ENCODE peak calls at places on chromosomes 5 and 9, in six cellular contexts. S, V, B, F, I and R are unnamed samples. For H3K9me3, the result is how much of the 10 kb centered on the place peaks cover.

GRCh38 chr9:15231788-15232635 is 75.0 kb downstream of the TTC39B start:
- DNase-seq in I (peak), S (no peak), V (peak), B (peak), F (peak), R (no peak)

GRCh38 chr9:76456202-76456926 is 2.6 kb upstream of the GCNT1 start:
- DNase-seq in F (no peak), B (no peak), I (peak), S (peak), V (peak), R (peak)

GRCh38 chr9:128211551-128212281 is 8.5 kb downstream of the DNM1 start:
- DNase-seq in F (no peak), S (no peak), B (no peak), V (no peak), I (no peak), R (peak)

GRCh38 chr5:40678021-40678939 is 1.4 kb upstream of the PTGER4 start:
- DNase-seq in S (no peak), I (no peak), V (no peak), B (no peak), F (no peak), R (no peak)

GRCh38 chr5:127216143-127216542 is 74.5 kb upstream of the MEGF10 start:
- DNase-seq in F (no peak), S (no peak), B (no peak), I (no peak), V (no peak), R (no peak)

GRCh38 chr9:35882265-35882848 is 12.2 kb upstream of the OR13J1 start:
- DNase-seq in I (peak), S (peak), B (peak), V (peak), F (peak), R (peak)

GRCh38 chr5:11857391-11857790 is 46.9 kb downstream of the CTNND2 start:
- DNase-seq in B (no peak), I (no peak), S (no peak), F (no peak), V (no peak), R (no peak)

GRCh38 chr9:104746798-104747197 is 685 bp upstream of the NIPSNAP3A start:
- DNase-seq in F (no peak), B (no peak), V (no peak), S (no peak), I (no peak), R (no peak)

GRCh38 chr5:137822158-137822764 is 45.4 kb upstream of the MYOT start:
- DNase-seq in B (peak), S (peak), V (peak), F (peak), I (peak), R (peak)

GRCh38 chr5:62937661-62938558 is 359.3 kb downstream of the LRRC70 start:
- DNase-seq in B (no peak), I (peak), V (no peak), S (peak), F (no peak), R (no peak)

GRCh38 chr9:75448955-75449354 is 360.6 kb downstream of the OSTF1 start:
- DNase-seq in F (no peak), S (no peak), I (no peak), B (no peak), V (no peak), R (no peak)

GRCh38 chr9:120946259-120946658 is 19.7 kb upstream of the TRAF1 start:
- DNase-seq in B (no peak), V (no peak), S (peak), F (no peak), I (no peak), R (no peak)

GRCh38 chr9:6243746-6244145 is 28.1 kb downstream of the IL33 start:
- DNase-seq in F (no peak), V (no peak), S (peak), B (no peak), I (no peak), R (no peak)

GRCh38 chr9:120711354-120711753 is 2.9 kb downstream of the MEGF9 start:
- DNase-seq in B (no peak), F (no peak), I (no peak), V (no peak), S (no peak), R (no peak)

GRCh38 chr5:107812570-107813141 is 141.9 kb upstream of the EFNA5 start:
- DNase-seq in S (peak), I (no peak), F (no peak), B (no peak), V (no peak), R (no peak)

GRCh38 chr9:127783111-127783621 is 2.7 kb upstream of the CDK9 start:
- DNase-seq in S (no peak), V (no peak), B (no peak), I (no peak), F (no peak), R (peak)

GRCh38 chr5:123203105-123203794 is 114.2 kb downstream of the PRDM6 start:
- DNase-seq in B (no peak), I (no peak), V (no peak), S (peak), F (no peak), R (no peak)

GRCh38 chr5:118775790-118776499 is 212.4 kb downstream of the DTWD2 start:
- DNase-seq in I (no peak), V (no peak), F (no peak), S (no peak), B (no peak), R (no peak)

GRCh38 chr9:114995681-114996221 is 65.4 kb upstream of the TNFSF8 start:
- DNase-seq in B (no peak), S (no peak), V (no peak), I (no peak), F (no peak), R (no peak)

GRCh38 chr5:54944364-54944763 is 41.0 kb downstream of the ESM1 start:
- DNase-seq in B (peak), S (peak), I (no peak), V (no peak), F (peak), R (no peak)

GRCh38 chr5:90529234-90529938 is at the start of gene LYSMD3:
- DNase-seq in F (peak), S (peak), V (peak), B (peak), I (peak), R (peak)

GRCh38 chr5:137341831-137342230 is 157.3 kb downstream of the SPOCK1 start:
- DNase-seq in B (no peak), S (no peak), V (no peak), I (no peak), F (no peak), R (no peak)

GRCh38 chr9:8020161-8020560 is 220.6 kb upstream of the DMAC1 start:
- DNase-seq in S (no peak), B (no peak), V (no peak), F (no peak), I (no peak), R (no peak)

GRCh38 chr9:17342696-17343095 is 207.9 kb downstream of the CNTLN start:
- DNase-seq in S (no peak), V (no peak), B (no peak), I (no peak), F (no peak), R (no peak)

GRCh38 chr9:122264360-122265264 is at the start of the genes MRRF and RBM18:
- DNase-seq in F (peak), V (peak), S (peak), B (peak), I (peak), R (peak)

GRCh38 chr9:137244486-137245449 is 3.7 kb downstream of the TUBB4B start:
- DNase-seq in B (no peak), V (peak), S (no peak), I (no peak), F (no peak), R (no peak)

GRCh38 chr5:168123853-168124528 is 167.5 kb upstream of the WWC1 start:
- DNase-seq in V (no peak), S (no peak), I (no peak), B (no peak), F (no peak), R (no peak)

GRCh38 chr9:93890436-93890935 is 64.7 kb downstream of the BARX1 start:
- DNase-seq in I (no peak), F (no peak), S (no peak), B (no peak), V (no peak), R (no peak)

DNA sequence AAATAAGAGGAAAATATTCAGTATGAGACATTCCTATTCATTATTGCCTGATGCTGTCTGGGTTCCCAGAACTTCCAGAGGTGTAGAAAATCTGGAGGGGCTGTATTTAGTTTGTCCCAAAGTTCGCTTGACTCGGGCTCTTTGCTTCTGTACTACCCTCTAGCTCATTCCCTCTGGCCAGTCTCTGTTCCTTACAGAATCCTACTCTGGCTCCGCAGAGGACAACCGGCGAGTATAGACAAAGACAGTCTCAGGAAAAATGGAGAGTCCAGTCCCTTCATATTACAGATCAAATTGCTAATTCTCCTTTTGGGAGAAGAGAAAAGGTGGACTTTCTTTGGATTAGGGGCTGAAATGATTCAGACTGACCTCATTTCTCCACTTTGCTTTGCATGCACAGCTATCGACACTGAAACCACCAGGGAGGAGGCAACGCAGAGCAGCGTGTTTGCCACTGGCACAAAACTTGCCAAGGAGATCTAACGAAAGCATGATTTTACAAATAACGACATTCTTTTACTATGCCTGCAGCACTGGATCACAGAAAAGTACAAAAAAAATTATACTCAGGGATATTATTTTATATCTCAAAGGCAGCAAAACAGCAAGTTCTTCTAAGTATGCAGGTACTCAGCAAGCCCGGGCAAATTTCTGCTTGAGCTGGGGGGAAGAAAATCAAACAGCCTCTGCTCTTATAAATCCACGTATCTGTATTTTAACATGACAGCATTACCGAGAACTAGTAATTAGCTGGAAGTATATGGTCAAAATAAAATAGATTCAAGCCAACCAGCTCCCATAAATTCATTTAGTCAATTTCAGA is 279.7 kb downstream of the NPR3 start:
- DNase-seq in F (no peak), I (no peak), B (no peak), S (no peak), V (no peak), R (no peak)
- H3K9ac ChIP-seq in F (no peak), I (no peak), B (no peak), S (no peak), V (no peak), R (no peak)

DNA sequence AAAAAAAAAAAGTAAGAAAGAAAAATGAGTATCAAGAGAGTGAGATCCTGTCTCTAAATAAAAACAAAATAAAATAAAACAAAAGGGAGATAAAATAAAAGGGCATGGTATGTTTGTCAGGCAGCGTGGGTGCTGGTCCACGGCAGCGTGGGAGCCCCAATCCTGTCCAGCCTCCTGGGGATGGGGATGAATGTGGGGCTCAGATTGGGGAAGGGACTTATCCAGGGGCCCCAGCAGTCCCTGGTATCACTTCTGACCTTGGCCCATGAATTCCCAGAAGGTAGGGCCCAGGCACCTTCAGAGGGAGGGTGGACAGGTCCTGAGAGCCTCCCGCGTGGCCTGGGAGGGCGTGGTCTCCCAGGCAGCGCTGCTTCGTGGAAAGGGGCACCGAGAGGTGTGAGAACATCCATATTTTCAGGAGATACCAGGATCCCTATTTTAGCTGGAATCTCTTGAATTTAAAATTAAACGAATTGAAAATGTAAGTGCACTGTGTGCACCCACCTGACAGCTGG is 71.2 kb downstream of the ZNF354C start:
- DNase-seq in B (no peak), F (no peak), I (no peak), S (no peak), V (no peak), R (no peak)
- H3K9me3 ChIP-seq in B (under half), F (under half), I (under half), S (under half), V (under half), R (under half)

DNA sequence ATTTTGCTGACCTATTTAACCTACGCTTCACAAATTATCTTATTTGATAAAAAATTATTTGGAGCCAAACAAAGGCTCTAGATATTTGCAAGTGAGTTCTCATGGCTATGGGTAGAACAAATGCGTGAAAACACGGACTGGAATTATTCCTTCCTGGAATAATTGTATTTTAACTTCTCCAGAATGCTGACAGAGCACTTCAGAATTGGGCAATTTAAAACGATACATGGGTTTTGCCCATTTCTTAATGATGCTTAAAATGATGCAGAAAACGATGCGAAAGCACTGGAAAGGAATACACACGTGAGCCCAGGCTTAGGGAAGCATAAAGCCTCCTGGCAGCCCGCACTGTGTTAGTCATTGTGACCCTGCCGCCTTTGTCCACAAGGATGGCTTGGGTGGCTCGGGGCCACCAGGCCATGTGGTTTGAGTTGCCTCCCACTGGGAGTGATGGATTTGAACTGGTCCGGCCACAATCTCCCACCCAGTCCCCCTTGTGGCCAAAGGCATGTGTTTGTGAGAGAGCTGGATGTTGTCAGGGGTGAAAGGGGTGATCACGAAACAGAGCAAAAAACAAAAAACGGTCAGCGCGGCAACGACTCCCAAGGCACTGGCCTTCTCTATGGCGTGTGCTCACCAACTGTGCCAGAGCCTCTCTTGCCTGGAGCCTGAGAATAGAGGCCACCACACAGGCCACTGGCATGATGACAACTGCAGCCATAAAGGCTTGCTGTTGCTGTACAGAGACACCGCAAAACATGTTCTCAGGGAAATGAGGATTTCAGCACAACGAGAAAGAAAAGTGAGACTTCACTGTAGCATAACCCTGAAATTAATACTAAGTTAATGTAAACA is 234.2 kb upstream of the ADAMTS16 start:
- DNase-seq in F (no peak), S (no peak), B (no peak), I (peak), V (peak), R (peak)
- H3K9ac ChIP-seq in F (no peak), S (no peak), B (no peak), I (no peak), V (no peak), R (no peak)

GRCh38 chr5:42990892-42991291 is 49.2 kb downstream of the ANXA2R start:
- DNase-seq in I (no peak), F (no peak), B (no peak), S (no peak), V (no peak), R (no peak)

GRCh38 chr5:42985129-42986037 is 54.7 kb downstream of the ANXA2R start:
- DNase-seq in V (no peak), S (peak), F (peak), I (peak), B (no peak), R (no peak)

GRCh38 chr5:42989198-42989597 is 50.9 kb downstream of the ANXA2R start:
- DNase-seq in I (no peak), B (no peak), S (no peak), V (no peak), F (no peak), R (no peak)

GRCh38 chr5:42991477-42992034 is 48.6 kb downstream of the ANXA2R start:
- DNase-seq in V (peak), I (no peak), B (no peak), F (no peak), S (peak), R (no peak)

GRCh38 chr5:42988568-42988967 is 51.6 kb downstream of the ANXA2R start:
- DNase-seq in I (no peak), B (no peak), S (no peak), F (no peak), V (no peak), R (no peak)
- H3K9me3 ChIP-seq in I (under half), B (under half), S (under half), F (under half), V (under half), R (under half)

DNA sequence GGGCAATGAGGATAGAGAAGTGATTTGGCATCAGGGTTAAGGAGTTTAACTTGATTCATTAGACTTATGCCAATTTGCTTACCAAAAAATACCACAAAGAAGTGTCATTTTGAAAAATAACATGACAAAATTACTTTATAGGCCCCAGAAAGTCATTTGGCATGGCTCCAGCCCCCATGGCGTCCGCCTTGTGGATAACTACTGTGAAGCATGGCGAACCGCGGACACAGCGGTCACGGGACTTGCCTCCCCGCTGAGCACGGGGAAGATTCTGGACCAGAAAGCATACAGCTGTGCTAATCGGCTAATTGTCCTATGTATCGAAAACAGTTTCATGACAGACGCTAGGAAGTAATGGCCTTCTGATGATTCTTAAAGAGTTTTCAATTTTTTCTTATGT is 35.4 kb upstream of the TGFBR1 start:
- DNase-seq in S (no peak), V (no peak), F (no peak), I (no peak), B (no peak), R (no peak)
- H3K9ac ChIP-seq in S (no peak), V (no peak), F (no peak), I (no peak), B (no peak), R (no peak)

GRCh38 chr5:103075442-103075841 is 44.5 kb downstream of the GIN1 start:
- DNase-seq in I (no peak), S (no peak), V (no peak), B (no peak), F (no peak), R (no peak)
- H3K9me3 ChIP-seq in I (under half), S (under half), V (under half), B (under half), F (under half), R (under half)

GRCh38 chr5:79020861-79021561 is 35.9 kb upstream of the ARSB start:
- DNase-seq in B (peak), I (peak), F (peak), S (peak), V (peak), R (peak)
- H3K9ac ChIP-seq in B (no peak), I (no peak), F (no peak), S (peak), V (no peak), R (no peak)

DNA sequence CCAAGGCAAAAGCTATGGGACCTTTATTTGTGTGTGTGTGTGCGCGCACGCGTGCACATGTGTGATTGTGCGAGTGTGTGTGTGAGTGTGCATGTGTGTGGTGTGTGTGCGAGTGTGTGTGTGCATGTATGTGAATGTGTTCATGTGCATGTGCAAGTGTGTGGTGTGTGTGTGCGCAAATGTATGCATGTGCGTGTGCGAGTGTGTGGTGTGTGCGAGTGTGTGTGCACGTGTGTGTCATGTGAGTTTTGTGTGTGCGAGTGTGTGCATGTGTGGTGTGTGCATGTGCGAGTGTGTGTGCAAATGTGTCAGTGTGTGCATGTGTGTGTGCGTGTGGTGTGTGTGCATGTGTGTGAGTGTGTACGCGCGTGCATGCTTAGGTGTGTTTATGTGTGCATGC is 11.1 kb upstream of the GLT6D1 start:
- DNase-seq in B (no peak), V (no peak), F (no peak), I (no peak), S (no peak), R (no peak)
- H3K9me3 ChIP-seq in B (half or more), V (under half), F (under half), I (under half), S (under half), R (under half)